ENCODE peak calls at places on chromosomes 1 and 21, in six cellular contexts. One of them, this sample, is unnamed.

GRCh38 chr1:21280011-21280471 is 10.2 kb downstream of the ECE1 start:
- DNase-seq in brain microvascular endothelial cell: no peak
- DNase-seq in mammary epithelial cell: no peak
- DNase-seq in uterus: no peak
- DNase-seq in stomach: no peak
- DNase-seq in transverse colon: peak
- DNase-seq in this sample: no peak

GRCh38 chr1:31354266-31354665 is 18.6 kb downstream of the FABP3 start:
- DNase-seq in stomach: no peak
- DNase-seq in transverse colon: no peak
- DNase-seq in uterus: no peak
- DNase-seq in brain microvascular endothelial cell: peak
- DNase-seq in mammary epithelial cell: no peak
- DNase-seq in this sample: no peak

GRCh38 chr21:45471229-45472052 is 66.5 kb downstream of the COL18A1 start:
- DNase-seq in stomach: no peak
- DNase-seq in transverse colon: no peak
- DNase-seq in mammary epithelial cell: peak
- DNase-seq in uterus: peak
- DNase-seq in brain microvascular endothelial cell: peak
- DNase-seq in this sample: no peak

GRCh38 chr1:117013310-117013850 is 11.8 kb downstream of the CD101 start:
- DNase-seq in uterus: no peak
- DNase-seq in stomach: peak
- DNase-seq in mammary epithelial cell: no peak
- DNase-seq in brain microvascular endothelial cell: no peak
- DNase-seq in transverse colon: no peak
- DNase-seq in this sample: peak

GRCh38 chr1:19643113-19643512 is 998 bp upstream of the NBL1 start:
- DNase-seq in transverse colon: peak
- DNase-seq in brain microvascular endothelial cell: peak
- DNase-seq in uterus: no peak
- DNase-seq in stomach: peak
- DNase-seq in mammary epithelial cell: peak
- DNase-seq in this sample: peak

GRCh38 chr1:157137051-157137772 is 983 bp downstream of the ETV3 start:
- DNase-seq in transverse colon: peak
- DNase-seq in stomach: no peak
- DNase-seq in brain microvascular endothelial cell: no peak
- DNase-seq in mammary epithelial cell: peak
- DNase-seq in uterus: no peak
- DNase-seq in this sample: peak

GRCh38 chr1:226639631-226640061 is 91.1 kb downstream of the STUM start:
- DNase-seq in transverse colon: no peak
- DNase-seq in mammary epithelial cell: no peak
- DNase-seq in uterus: peak
- DNase-seq in stomach: no peak
- DNase-seq in brain microvascular endothelial cell: no peak
- DNase-seq in this sample: no peak

GRCh38 chr1:8667869-8668595 is 149.4 kb downstream of the RERE start:
- DNase-seq in brain microvascular endothelial cell: no peak
- DNase-seq in mammary epithelial cell: no peak
- DNase-seq in stomach: no peak
- DNase-seq in transverse colon: peak
- DNase-seq in uterus: no peak
- DNase-seq in this sample: no peak

GRCh38 chr1:171434717-171435346 is 50.5 kb upstream of the PRRC2C start:
- DNase-seq in mammary epithelial cell: peak
- DNase-seq in stomach: no peak
- DNase-seq in uterus: peak
- DNase-seq in brain microvascular endothelial cell: peak
- DNase-seq in transverse colon: no peak
- DNase-seq in this sample: no peak

GRCh38 chr1:202658251-202658650 is 52.0 kb downstream of the SYT2 start:
- DNase-seq in uterus: no peak
- DNase-seq in stomach: no peak
- DNase-seq in transverse colon: no peak
- DNase-seq in brain microvascular endothelial cell: no peak
- DNase-seq in mammary epithelial cell: no peak
- DNase-seq in this sample: no peak

GRCh38 chr1:3772715-3773571 is at the start of gene SMIM1:
- DNase-seq in uterus: no peak
- DNase-seq in mammary epithelial cell: no peak
- DNase-seq in stomach: no peak
- DNase-seq in transverse colon: peak
- DNase-seq in brain microvascular endothelial cell: no peak
- DNase-seq in this sample: no peak

GRCh38 chr1:245537992-245538391 is 383.2 kb downstream of the KIF26B start:
- DNase-seq in mammary epithelial cell: peak
- DNase-seq in brain microvascular endothelial cell: peak
- DNase-seq in uterus: no peak
- DNase-seq in stomach: no peak
- DNase-seq in transverse colon: no peak
- DNase-seq in this sample: no peak

GRCh38 chr1:105072446-105072845 is 1322.7 kb downstream of the AMY1C start:
- DNase-seq in transverse colon: no peak
- DNase-seq in stomach: no peak
- DNase-seq in brain microvascular endothelial cell: no peak
- DNase-seq in mammary epithelial cell: no peak
- DNase-seq in uterus: no peak
- DNase-seq in this sample: no peak

GRCh38 chr1:180837025-180837424 is 75.7 kb upstream of the KIAA1614 start:
- DNase-seq in mammary epithelial cell: no peak
- DNase-seq in uterus: no peak
- DNase-seq in brain microvascular endothelial cell: no peak
- DNase-seq in stomach: no peak
- DNase-seq in transverse colon: no peak
- DNase-seq in this sample: no peak

GRCh38 chr1:215891266-215891665 is 324.2 kb downstream of the KCTD3 start:
- DNase-seq in brain microvascular endothelial cell: no peak
- DNase-seq in mammary epithelial cell: no peak
- DNase-seq in stomach: no peak
- DNase-seq in transverse colon: no peak
- DNase-seq in uterus: no peak
- DNase-seq in this sample: no peak

GRCh38 chr1:31793086-31793485 is 22.7 kb downstream of the SPOCD1 start:
- DNase-seq in stomach: peak
- DNase-seq in brain microvascular endothelial cell: no peak
- DNase-seq in uterus: peak
- DNase-seq in mammary epithelial cell: no peak
- DNase-seq in transverse colon: no peak
- DNase-seq in this sample: no peak

GRCh38 chr1:176102700-176103244 is 104.3 kb downstream of the COP1 start:
- DNase-seq in mammary epithelial cell: peak
- DNase-seq in stomach: no peak
- DNase-seq in uterus: no peak
- DNase-seq in brain microvascular endothelial cell: no peak
- DNase-seq in transverse colon: no peak
- DNase-seq in this sample: no peak

GRCh38 chr1:64686828-64687724 is 57.8 kb upstream of the RAVER2 start:
- DNase-seq in uterus: no peak
- DNase-seq in brain microvascular endothelial cell: peak
- DNase-seq in stomach: peak
- DNase-seq in mammary epithelial cell: peak
- DNase-seq in transverse colon: peak
- DNase-seq in this sample: peak

GRCh38 chr1:78045600-78045849 is 241 bp upstream of the GIPC2 start:
- DNase-seq in brain microvascular endothelial cell: no peak
- DNase-seq in uterus: no peak
- DNase-seq in mammary epithelial cell: no peak
- DNase-seq in transverse colon: no peak
- DNase-seq in stomach: no peak
- DNase-seq in this sample: no peak

GRCh38 chr21:45539046-45539795 is 3.0 kb downstream of the SLC19A1 start:
- DNase-seq in stomach: peak
- DNase-seq in transverse colon: peak
- DNase-seq in mammary epithelial cell: no peak
- DNase-seq in brain microvascular endothelial cell: no peak
- DNase-seq in uterus: peak
- DNase-seq in this sample: no peak

GRCh38 chr1:26471498-26472329 is 526 bp upstream of the HMGN2 start:
- DNase-seq in stomach: peak
- DNase-seq in transverse colon: peak
- DNase-seq in mammary epithelial cell: peak
- DNase-seq in brain microvascular endothelial cell: peak
- DNase-seq in uterus: peak
- DNase-seq in this sample: peak

GRCh38 chr1:178341218-178341956 is 155.4 kb downstream of the CLEC20A start:
- DNase-seq in transverse colon: peak
- DNase-seq in uterus: peak
- DNase-seq in stomach: peak
- DNase-seq in mammary epithelial cell: peak
- DNase-seq in brain microvascular endothelial cell: peak
- DNase-seq in this sample: peak

GRCh38 chr1:46179138-46180081 is 3.1 kb upstream of the P3R3URF start:
- DNase-seq in uterus: peak
- DNase-seq in brain microvascular endothelial cell: peak
- DNase-seq in stomach: peak
- DNase-seq in transverse colon: peak
- DNase-seq in mammary epithelial cell: peak
- DNase-seq in this sample: peak

GRCh38 chr21:27513016-27513415 is 546.1 kb upstream of the ADAMTS5 start:
- DNase-seq in stomach: no peak
- DNase-seq in transverse colon: no peak
- DNase-seq in mammary epithelial cell: peak
- DNase-seq in uterus: no peak
- DNase-seq in brain microvascular endothelial cell: peak
- DNase-seq in this sample: no peak

GRCh38 chr1:211634461-211634860 is 41.0 kb downstream of the NEK2 start:
- DNase-seq in mammary epithelial cell: no peak
- DNase-seq in uterus: no peak
- DNase-seq in transverse colon: no peak
- DNase-seq in stomach: no peak
- DNase-seq in brain microvascular endothelial cell: no peak
- DNase-seq in this sample: no peak

DNA sequence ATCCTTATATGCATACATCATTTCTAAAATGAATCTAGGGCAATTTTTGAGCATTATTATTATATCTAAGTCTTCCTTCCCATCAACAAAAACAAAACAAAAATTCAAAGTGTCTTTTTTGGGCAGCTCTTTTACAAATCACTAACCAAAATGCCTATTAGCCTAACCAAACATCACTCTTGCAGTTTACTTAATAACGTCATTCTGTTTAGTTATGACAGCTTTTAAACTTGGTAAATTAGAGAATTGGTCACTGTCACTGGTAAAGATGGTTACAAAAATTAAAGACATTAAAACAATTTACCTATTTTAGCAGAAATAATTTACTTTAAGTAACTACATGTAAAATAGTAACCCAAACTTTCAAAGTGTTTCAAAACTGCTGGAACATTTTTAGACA is 2.8 kb downstream of the ARHGAP29 start:
- DNase-seq in stomach: no peak
- DNase-seq in mammary epithelial cell: no peak
- DNase-seq in uterus: no peak
- DNase-seq in brain microvascular endothelial cell: no peak
- DNase-seq in transverse colon: no peak
- DNase-seq in this sample: no peak
- H3K27ac ChIP-seq in stomach: peak
- H3K27ac ChIP-seq in mammary epithelial cell: peak
- H3K27ac ChIP-seq in uterus: peak
- H3K27ac ChIP-seq in brain microvascular endothelial cell: peak
- H3K27ac ChIP-seq in transverse colon: no peak
- H3K27ac ChIP-seq in this sample: no peak

GRCh38 chr1:22872971-22873664 is 99.5 kb downstream of the LACTBL1 start:
- DNase-seq in mammary epithelial cell: peak
- DNase-seq in uterus: no peak
- DNase-seq in transverse colon: no peak
- DNase-seq in stomach: no peak
- DNase-seq in brain microvascular endothelial cell: no peak
- DNase-seq in this sample: no peak

GRCh38 chr1:22875851-22876250 is 96.8 kb downstream of the LACTBL1 start:
- DNase-seq in transverse colon: no peak
- DNase-seq in stomach: no peak
- DNase-seq in brain microvascular endothelial cell: no peak
- DNase-seq in uterus: no peak
- DNase-seq in mammary epithelial cell: no peak
- DNase-seq in this sample: no peak

GRCh38 chr1:22875240-22875639 is 97.4 kb downstream of the LACTBL1 start:
- DNase-seq in transverse colon: no peak
- DNase-seq in stomach: no peak
- DNase-seq in brain microvascular endothelial cell: no peak
- DNase-seq in uterus: no peak
- DNase-seq in mammary epithelial cell: no peak
- DNase-seq in this sample: no peak

GRCh38 chr1:22876359-22877111 is 96.1 kb downstream of the LACTBL1 start:
- DNase-seq in uterus: no peak
- DNase-seq in transverse colon: no peak
- DNase-seq in brain microvascular endothelial cell: peak
- DNase-seq in mammary epithelial cell: peak
- DNase-seq in stomach: no peak
- DNase-seq in this sample: no peak

DNA sequence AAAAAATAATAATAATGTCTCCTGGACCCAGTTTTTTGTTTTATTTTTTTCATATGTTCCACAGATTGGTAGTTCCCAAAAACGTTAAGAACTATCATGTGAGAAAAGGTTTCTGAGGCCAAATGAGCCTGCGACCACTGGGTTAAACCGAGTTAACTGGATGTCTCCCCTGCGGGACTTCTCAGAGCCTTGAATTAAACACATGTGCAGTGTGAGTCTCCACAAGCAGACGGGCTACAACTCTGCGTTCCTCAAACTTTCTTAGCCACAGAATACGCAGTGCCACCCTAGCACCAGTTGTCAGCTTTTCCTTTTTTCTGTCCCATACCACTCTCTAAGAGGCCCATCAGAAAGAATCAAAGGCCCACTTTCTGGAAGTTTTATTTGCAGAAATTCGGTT is 97.9 kb downstream of the LACTBL1 start:
- DNase-seq in uterus: no peak
- DNase-seq in mammary epithelial cell: no peak
- DNase-seq in transverse colon: no peak
- DNase-seq in brain microvascular endothelial cell: no peak
- DNase-seq in stomach: no peak
- DNase-seq in this sample: no peak
- H3K27ac ChIP-seq in uterus: no peak
- H3K27ac ChIP-seq in mammary epithelial cell: no peak
- H3K27ac ChIP-seq in transverse colon: no peak
- H3K27ac ChIP-seq in brain microvascular endothelial cell: no peak
- H3K27ac ChIP-seq in stomach: no peak
- H3K27ac ChIP-seq in this sample: no peak

GRCh38 chr1:155008015-155008941 is 5.7 kb downstream of the ZBTB7B start:
- DNase-seq in mammary epithelial cell: no peak
- DNase-seq in uterus: no peak
- DNase-seq in transverse colon: peak
- DNase-seq in brain microvascular endothelial cell: no peak
- DNase-seq in stomach: no peak
- DNase-seq in this sample: peak
- H3K27ac ChIP-seq in mammary epithelial cell: no peak
- H3K27ac ChIP-seq in uterus: no peak
- H3K27ac ChIP-seq in transverse colon: peak
- H3K27ac ChIP-seq in brain microvascular endothelial cell: no peak
- H3K27ac ChIP-seq in stomach: peak
- H3K27ac ChIP-seq in this sample: peak

DNA sequence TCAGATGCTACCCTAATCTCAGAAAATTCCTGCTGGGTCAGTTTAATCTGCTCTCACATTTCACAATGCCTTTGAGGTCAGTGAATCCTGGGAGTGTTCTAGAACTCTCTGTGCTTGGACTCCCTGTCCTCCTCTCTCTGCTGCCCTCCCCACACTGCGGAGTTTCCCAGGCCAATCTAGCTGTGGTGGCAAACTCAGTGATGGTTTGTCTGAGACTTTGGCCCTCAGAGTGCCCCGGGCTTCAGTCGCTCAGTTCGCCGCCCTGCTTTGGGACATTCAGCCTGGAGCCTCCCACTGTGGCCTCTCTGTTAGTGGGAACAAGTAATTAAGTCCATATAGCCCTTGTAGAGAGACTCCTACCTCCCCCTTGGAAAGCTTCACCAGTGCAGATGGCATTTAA is 7.1 kb downstream of the C1orf226 start:
- DNase-seq in uterus: no peak
- DNase-seq in brain microvascular endothelial cell: no peak
- DNase-seq in stomach: no peak
- DNase-seq in transverse colon: no peak
- DNase-seq in mammary epithelial cell: no peak
- DNase-seq in this sample: no peak
- H3K27ac ChIP-seq in uterus: no peak
- H3K27ac ChIP-seq in brain microvascular endothelial cell: no peak
- H3K27ac ChIP-seq in stomach: no peak
- H3K27ac ChIP-seq in transverse colon: peak
- H3K27ac ChIP-seq in mammary epithelial cell: no peak
- H3K27ac ChIP-seq in this sample: no peak

This sample was measured in prostate gland.